ENCODE peak calls at places on chromosomes 12 and 14, in four cellular contexts. Z is EH, V is cardiac muscle cell, B is left ventricle myocardium inferior. E is an unnamed sample.

GRCh38 chr12:94109154-94109553 is 39.2 kb upstream of the PLXNC1 start:
- DNase-seq in Z (peak; percentile 76), V (peak; percentile 43), B (no peak), E (peak; percentile 19)

GRCh38 chr12:64610660-64611429 is 550 bp downstream of the RASSF3 start:
- DNase-seq in Z (peak; percentile 76), V (peak; percentile 72), B (peak; percentile 72), E (peak; percentile 63)

GRCh38 chr12:96585977-96586376 is 96.6 kb downstream of the CFAP54 start:
- DNase-seq in Z (peak; percentile 3), V (no peak), B (no peak), E (no peak)

GRCh38 chr14:56774503-56774902 is 35.8 kb downstream of the OTX2 start:
- DNase-seq in Z (no peak), V (no peak), B (no peak), E (no peak)

GRCh38 chr14:88695873-88696272 is 96.9 kb downstream of the EML5 start:
- DNase-seq in Z (peak; percentile 50), V (peak; percentile 2), B (no peak), E (no peak)

GRCh38 chr12:46300906-46301305 is 32.1 kb upstream of the SLC38A1 start:
- DNase-seq in Z (peak; percentile 16), V (peak; percentile 26), B (peak; percentile 24), E (no peak)

GRCh38 chr14:91997492-91997891 is 42.4 kb downstream of the TRIP11 start:
- DNase-seq in Z (peak; percentile 16), V (no peak), B (no peak), E (no peak)

GRCh38 chr14:28142400-28143015 is 624.1 kb upstream of the FOXG1 start:
- DNase-seq in Z (no peak), V (peak; percentile 3), B (no peak), E (no peak)

GRCh38 chr12:58420496-58420895 is 479.1 kb downstream of the ATP23 start:
- DNase-seq in Z (peak; percentile 93), V (no peak), B (no peak), E (no peak)

GRCh38 chr12:109927622-109928021 is 27.5 kb downstream of the TCHP start:
- DNase-seq in Z (peak; percentile 62), V (peak; percentile 56), B (no peak), E (peak; percentile 16)

GRCh38 chr12:69510176-69510827 is 40.1 kb downstream of the FRS2 start:
- DNase-seq in Z (no peak), V (peak; percentile 26), B (no peak), E (no peak)

GRCh38 chr14:52875707-52876106 is 75.1 kb downstream of the FERMT2 start:
- DNase-seq in Z (no peak), V (peak; percentile 33), B (no peak), E (no peak)

GRCh38 chr12:130155416-130156073 is 6.7 kb upstream of the FZD10 start:
- DNase-seq in Z (no peak), V (no peak), B (no peak), E (no peak)

GRCh38 chr12:44847888-44848770 is 28.0 kb downstream of the NELL2 start:
- DNase-seq in Z (no peak), V (no peak), B (no peak), E (peak; percentile 60)

GRCh38 chr14:88346048-88346639 is 23.1 kb upstream of the KCNK10 start:
- DNase-seq in Z (peak; percentile 53), V (no peak), B (no peak), E (no peak)

GRCh38 chr14:100222219-100223093 is 16.5 kb upstream of the YY1 start:
- DNase-seq in Z (no peak), V (no peak), B (no peak), E (no peak)

GRCh38 chr14:87013583-87013982 is 979.4 kb downstream of the GALC start:
- DNase-seq in Z (peak; percentile 64), V (peak; percentile 15), B (no peak), E (no peak)

GRCh38 chr12:101013993-101014392 is 196.0 kb downstream of the SLC5A8 start:
- DNase-seq in Z (no peak), V (no peak), B (no peak), E (no peak)

GRCh38 chr14:23864856-23865255 is 88.7 kb upstream of the DHRS4 start:
- DNase-seq in Z (no peak), V (no peak), B (no peak), E (no peak)

GRCh38 chr12:116331876-116332275 is 54.4 kb upstream of the MED13L start:
- DNase-seq in Z (peak; percentile 53), V (no peak), B (no peak), E (no peak)

GRCh38 chr14:91367173-91368171 is 50.1 kb downstream of the CCDC88C start:
- DNase-seq in Z (no peak), V (peak; percentile 49), B (no peak), E (no peak)

GRCh38 chr14:105549481-105549880 is 23.1 kb downstream of the TMEM121 start:
- DNase-seq in Z (no peak), V (no peak), B (no peak), E (no peak)

GRCh38 chr14:90536092-90536491 is 139.3 kb downstream of the CALM1 start:
- DNase-seq in Z (no peak), V (peak; percentile 65), B (peak; percentile 57), E (no peak)

GRCh38 chr12:90695415-90695814 is 259.6 kb downstream of the CCER1 start:
- DNase-seq in Z (no peak), V (peak; percentile 18), B (no peak), E (no peak)

GRCh38 chr12:54229624-54230212 is 40.9 kb upstream of the SMUG1 start:
- DNase-seq in Z (peak; percentile 98), V (peak; percentile 94), B (no peak), E (no peak)

GRCh38 chr12:119659289-119659897 is 8.5 kb upstream of the PRKAB1 start:
- DNase-seq in Z (peak; percentile 45), V (peak; percentile 33), B (no peak), E (no peak)

GRCh38 chr12:103077108-103077773 is 119.8 kb downstream of the ASCL1 start:
- DNase-seq in Z (no peak), V (no peak), B (no peak), E (no peak)

GRCh38 chr12:113221997-113222729 is 899 bp downstream of the TPCN1 start:
- DNase-seq in Z (no peak), V (no peak), B (no peak), E (no peak)

GRCh38 chr12:105736498-105736897 is 402.3 kb downstream of the NUAK1 start:
- DNase-seq in Z (no peak), V (no peak), B (no peak), E (no peak)

GRCh38 chr12:57610553-57611115 is 601 bp upstream of the ARHGEF25 start:
- DNase-seq in Z (peak; percentile 24), V (no peak), B (peak; percentile 75), E (no peak)

GRCh38 chr12:56878010-56878339 is 56.2 kb downstream of the SDR9C7 start:
- DNase-seq in Z (peak; percentile 16), V (peak; percentile 66), B (no peak), E (no peak)

GRCh38 chr14:92500491-92500941 is 13.1 kb upstream of the RIN3 start:
- DNase-seq in Z (no peak), V (peak; percentile 62), B (peak; percentile 63), E (no peak)

GRCh38 chr14:22531451-22532344 is 57.3 kb downstream of the DAD1 start:
- DNase-seq in Z (no peak), V (no peak), B (no peak), E (no peak)

GRCh38 chr14:71638523-71639196 is 293.6 kb upstream of the RGS6 start:
- DNase-seq in Z (peak; percentile 21), V (no peak), B (no peak), E (no peak)

GRCh38 chr12:52029686-52030085 is 21.6 kb upstream of the NR4A1 start:
- DNase-seq in Z (peak; percentile 73), V (peak; percentile 65), B (no peak), E (no peak)

GRCh38 chr12:68109444-68110217 is 49.9 kb downstream of the IFNG start:
- DNase-seq in Z (no peak), V (peak; percentile 24), B (no peak), E (no peak)

GRCh38 chr14:101817511-101818001 is 56.0 kb downstream of the PPP2R5C start:
- DNase-seq in Z (no peak), V (no peak), B (no peak), E (peak; percentile 54)

GRCh38 chr14:99412122-99413061 is 68.3 kb downstream of the SETD3 start:
- DNase-seq in Z (peak; percentile 25), V (peak; percentile 7), B (no peak), E (no peak)

GRCh38 chr12:118495296-118495695 is 118.9 kb downstream of the SUDS3 start:
- DNase-seq in Z (no peak), V (no peak), B (no peak), E (no peak)

E was measured in activated T-helper 2 cell treated with anti-CD3 and anti-CD28 coated beads, Interferon-gamma antibody, Interleukin-2, Interleukin-4, amounts not matched to agents 10 μg/mL and 5 μg/mL and 100 μg/mL, durations not matched to agents 14 hours and 24 hours and 36 hours.